ENCODE peak calls at places on chromosomes 1 and 21, in eight cellular contexts. One of them, this sample, is unnamed.

GRCh38 chr1:17099941-17100340 is 19.3 kb downstream of the PADI2 start:
- DNase-seq in NCI-H82: no peak
- DNase-seq in kidney glomerular epithelial cell: no peak
- DNase-seq in sciatic nerve: no peak
- DNase-seq in progenitor cell of endocrine pancreas: no peak
- DNase-seq in stimulated activated CD4-positive, alpha-beta T cell treated with anti-CD3 and anti-CD28 coated beads, TNF-alpha, amount 100 ng/mL, for 48 hours: no peak
- DNase-seq in mesenchymal stem cell: no peak
- DNase-seq in aorta: no peak
- DNase-seq in this sample: no peak

GRCh38 chr1:46547481-46548383 is 3.7 kb downstream of the KNCN start:
- DNase-seq in NCI-H82: peak
- DNase-seq in kidney glomerular epithelial cell: peak
- DNase-seq in sciatic nerve: no peak
- DNase-seq in progenitor cell of endocrine pancreas: no peak
- DNase-seq in stimulated activated CD4-positive, alpha-beta T cell treated with anti-CD3 and anti-CD28 coated beads, TNF-alpha, amount 100 ng/mL, for 48 hours: no peak
- DNase-seq in mesenchymal stem cell: peak
- DNase-seq in aorta: no peak
- DNase-seq in this sample: peak

GRCh38 chr1:110433803-110434202 is 17.1 kb upstream of the PROK1 start:
- DNase-seq in NCI-H82: peak
- DNase-seq in kidney glomerular epithelial cell: peak
- DNase-seq in sciatic nerve: no peak
- DNase-seq in progenitor cell of endocrine pancreas: peak
- DNase-seq in stimulated activated CD4-positive, alpha-beta T cell treated with anti-CD3 and anti-CD28 coated beads, TNF-alpha, amount 100 ng/mL, for 48 hours: no peak
- DNase-seq in mesenchymal stem cell: peak
- DNase-seq in aorta: peak
- DNase-seq in this sample: peak

GRCh38 chr1:109084563-109085517 is 5.7 kb upstream of the TMEM167B start:
- DNase-seq in NCI-H82: no peak
- DNase-seq in kidney glomerular epithelial cell: peak
- DNase-seq in sciatic nerve: no peak
- DNase-seq in progenitor cell of endocrine pancreas: no peak
- DNase-seq in stimulated activated CD4-positive, alpha-beta T cell treated with anti-CD3 and anti-CD28 coated beads, TNF-alpha, amount 100 ng/mL, for 48 hours: no peak
- DNase-seq in mesenchymal stem cell: peak
- DNase-seq in aorta: no peak
- DNase-seq in this sample: no peak

GRCh38 chr1:6743189-6744101 is 41.8 kb upstream of the CAMTA1 start:
- DNase-seq in NCI-H82: no peak
- DNase-seq in kidney glomerular epithelial cell: peak
- DNase-seq in sciatic nerve: peak
- DNase-seq in progenitor cell of endocrine pancreas: no peak
- DNase-seq in stimulated activated CD4-positive, alpha-beta T cell treated with anti-CD3 and anti-CD28 coated beads, TNF-alpha, amount 100 ng/mL, for 48 hours: no peak
- DNase-seq in mesenchymal stem cell: peak
- DNase-seq in aorta: peak
- DNase-seq in this sample: peak

GRCh38 chr1:12135612-12136011 is 31.2 kb upstream of the TNFRSF1B start:
- DNase-seq in NCI-H82: no peak
- DNase-seq in kidney glomerular epithelial cell: no peak
- DNase-seq in sciatic nerve: no peak
- DNase-seq in progenitor cell of endocrine pancreas: no peak
- DNase-seq in stimulated activated CD4-positive, alpha-beta T cell treated with anti-CD3 and anti-CD28 coated beads, TNF-alpha, amount 100 ng/mL, for 48 hours: no peak
- DNase-seq in mesenchymal stem cell: no peak
- DNase-seq in aorta: peak
- DNase-seq in this sample: no peak

GRCh38 chr1:241357366-241358305 is 631 bp upstream of the RGS7 start:
- DNase-seq in NCI-H82: peak
- DNase-seq in kidney glomerular epithelial cell: no peak
- DNase-seq in sciatic nerve: no peak
- DNase-seq in progenitor cell of endocrine pancreas: no peak
- DNase-seq in stimulated activated CD4-positive, alpha-beta T cell treated with anti-CD3 and anti-CD28 coated beads, TNF-alpha, amount 100 ng/mL, for 48 hours: no peak
- DNase-seq in mesenchymal stem cell: no peak
- DNase-seq in aorta: no peak
- DNase-seq in this sample: no peak

GRCh38 chr1:241269116-241269515 is 87.9 kb downstream of the RGS7 start:
- DNase-seq in NCI-H82: no peak
- DNase-seq in kidney glomerular epithelial cell: no peak
- DNase-seq in sciatic nerve: no peak
- DNase-seq in progenitor cell of endocrine pancreas: no peak
- DNase-seq in stimulated activated CD4-positive, alpha-beta T cell treated with anti-CD3 and anti-CD28 coated beads, TNF-alpha, amount 100 ng/mL, for 48 hours: no peak
- DNase-seq in mesenchymal stem cell: no peak
- DNase-seq in aorta: no peak
- DNase-seq in this sample: no peak

GRCh38 chr1:234782821-234783220 is 172.8 kb upstream of the IRF2BP2 start:
- DNase-seq in NCI-H82: peak
- DNase-seq in kidney glomerular epithelial cell: no peak
- DNase-seq in sciatic nerve: no peak
- DNase-seq in progenitor cell of endocrine pancreas: no peak
- DNase-seq in stimulated activated CD4-positive, alpha-beta T cell treated with anti-CD3 and anti-CD28 coated beads, TNF-alpha, amount 100 ng/mL, for 48 hours: no peak
- DNase-seq in mesenchymal stem cell: no peak
- DNase-seq in aorta: no peak
- DNase-seq in this sample: no peak

GRCh38 chr21:31124005-31124404 is 85.7 kb upstream of the KRTAP19-8 start:
- DNase-seq in NCI-H82: no peak
- DNase-seq in kidney glomerular epithelial cell: no peak
- DNase-seq in sciatic nerve: no peak
- DNase-seq in progenitor cell of endocrine pancreas: no peak
- DNase-seq in stimulated activated CD4-positive, alpha-beta T cell treated with anti-CD3 and anti-CD28 coated beads, TNF-alpha, amount 100 ng/mL, for 48 hours: no peak
- DNase-seq in mesenchymal stem cell: no peak
- DNase-seq in aorta: peak
- DNase-seq in this sample: peak

GRCh38 chr1:164707868-164708331 is 148.9 kb downstream of the PBX1 start:
- DNase-seq in NCI-H82: peak
- DNase-seq in kidney glomerular epithelial cell: no peak
- DNase-seq in sciatic nerve: no peak
- DNase-seq in progenitor cell of endocrine pancreas: no peak
- DNase-seq in stimulated activated CD4-positive, alpha-beta T cell treated with anti-CD3 and anti-CD28 coated beads, TNF-alpha, amount 100 ng/mL, for 48 hours: no peak
- DNase-seq in mesenchymal stem cell: peak
- DNase-seq in aorta: peak
- DNase-seq in this sample: no peak

GRCh38 chr21:39972471-39972870 is 105.2 kb downstream of the PCP4 start:
- DNase-seq in NCI-H82: no peak
- DNase-seq in kidney glomerular epithelial cell: no peak
- DNase-seq in sciatic nerve: no peak
- DNase-seq in progenitor cell of endocrine pancreas: no peak
- DNase-seq in stimulated activated CD4-positive, alpha-beta T cell treated with anti-CD3 and anti-CD28 coated beads, TNF-alpha, amount 100 ng/mL, for 48 hours: no peak
- DNase-seq in mesenchymal stem cell: no peak
- DNase-seq in aorta: no peak
- DNase-seq in this sample: no peak

GRCh38 chr1:33387512-33388079 is 43.3 kb downstream of the PHC2 start:
- DNase-seq in NCI-H82: no peak
- DNase-seq in kidney glomerular epithelial cell: no peak
- DNase-seq in sciatic nerve: no peak
- DNase-seq in progenitor cell of endocrine pancreas: no peak
- DNase-seq in stimulated activated CD4-positive, alpha-beta T cell treated with anti-CD3 and anti-CD28 coated beads, TNF-alpha, amount 100 ng/mL, for 48 hours: no peak
- DNase-seq in mesenchymal stem cell: peak
- DNase-seq in aorta: no peak
- DNase-seq in this sample: peak

GRCh38 chr1:209749660-209750059 is 6.2 kb upstream of the TRAF3IP3 start:
- DNase-seq in NCI-H82: peak
- DNase-seq in kidney glomerular epithelial cell: no peak
- DNase-seq in sciatic nerve: no peak
- DNase-seq in progenitor cell of endocrine pancreas: no peak
- DNase-seq in stimulated activated CD4-positive, alpha-beta T cell treated with anti-CD3 and anti-CD28 coated beads, TNF-alpha, amount 100 ng/mL, for 48 hours: no peak
- DNase-seq in mesenchymal stem cell: no peak
- DNase-seq in aorta: no peak
- DNase-seq in this sample: no peak

GRCh38 chr21:17848228-17848627 is 29.1 kb upstream of the C21orf91 start:
- DNase-seq in NCI-H82: no peak
- DNase-seq in kidney glomerular epithelial cell: peak
- DNase-seq in sciatic nerve: peak
- DNase-seq in progenitor cell of endocrine pancreas: no peak
- DNase-seq in stimulated activated CD4-positive, alpha-beta T cell treated with anti-CD3 and anti-CD28 coated beads, TNF-alpha, amount 100 ng/mL, for 48 hours: no peak
- DNase-seq in mesenchymal stem cell: peak
- DNase-seq in aorta: peak
- DNase-seq in this sample: no peak

GRCh38 chr1:93692001-93692400 is 10.4 kb upstream of the BCAR3 start:
- DNase-seq in NCI-H82: peak
- DNase-seq in kidney glomerular epithelial cell: no peak
- DNase-seq in sciatic nerve: no peak
- DNase-seq in progenitor cell of endocrine pancreas: no peak
- DNase-seq in stimulated activated CD4-positive, alpha-beta T cell treated with anti-CD3 and anti-CD28 coated beads, TNF-alpha, amount 100 ng/mL, for 48 hours: no peak
- DNase-seq in mesenchymal stem cell: no peak
- DNase-seq in aorta: no peak
- DNase-seq in this sample: peak

GRCh38 chr1:239718997-239719628 is 332.7 kb downstream of the CHRM3 start:
- DNase-seq in NCI-H82: peak
- DNase-seq in kidney glomerular epithelial cell: no peak
- DNase-seq in sciatic nerve: no peak
- DNase-seq in progenitor cell of endocrine pancreas: no peak
- DNase-seq in stimulated activated CD4-positive, alpha-beta T cell treated with anti-CD3 and anti-CD28 coated beads, TNF-alpha, amount 100 ng/mL, for 48 hours: no peak
- DNase-seq in mesenchymal stem cell: no peak
- DNase-seq in aorta: no peak
- DNase-seq in this sample: peak

GRCh38 chr1:6423321-6423999 is 1.1 kb upstream of the ESPN start:
- DNase-seq in NCI-H82: peak
- DNase-seq in kidney glomerular epithelial cell: peak
- DNase-seq in sciatic nerve: no peak
- DNase-seq in progenitor cell of endocrine pancreas: peak
- DNase-seq in stimulated activated CD4-positive, alpha-beta T cell treated with anti-CD3 and anti-CD28 coated beads, TNF-alpha, amount 100 ng/mL, for 48 hours: peak
- DNase-seq in mesenchymal stem cell: no peak
- DNase-seq in aorta: no peak
- DNase-seq in this sample: peak

GRCh38 chr1:179707406-179707805 is 35.7 kb upstream of the FAM163A start:
- DNase-seq in NCI-H82: no peak
- DNase-seq in kidney glomerular epithelial cell: no peak
- DNase-seq in sciatic nerve: no peak
- DNase-seq in progenitor cell of endocrine pancreas: no peak
- DNase-seq in stimulated activated CD4-positive, alpha-beta T cell treated with anti-CD3 and anti-CD28 coated beads, TNF-alpha, amount 100 ng/mL, for 48 hours: no peak
- DNase-seq in mesenchymal stem cell: no peak
- DNase-seq in aorta: no peak
- DNase-seq in this sample: no peak

GRCh38 chr1:225768662-225769426 is 8.8 kb upstream of the SRP9 start:
- DNase-seq in NCI-H82: peak
- DNase-seq in kidney glomerular epithelial cell: no peak
- DNase-seq in sciatic nerve: no peak
- DNase-seq in progenitor cell of endocrine pancreas: no peak
- DNase-seq in stimulated activated CD4-positive, alpha-beta T cell treated with anti-CD3 and anti-CD28 coated beads, TNF-alpha, amount 100 ng/mL, for 48 hours: no peak
- DNase-seq in mesenchymal stem cell: no peak
- DNase-seq in aorta: no peak
- DNase-seq in this sample: no peak

GRCh38 chr21:29254550-29254949 is 44.2 kb upstream of the BACH1 start:
- DNase-seq in NCI-H82: no peak
- DNase-seq in kidney glomerular epithelial cell: no peak
- DNase-seq in sciatic nerve: no peak
- DNase-seq in progenitor cell of endocrine pancreas: no peak
- DNase-seq in stimulated activated CD4-positive, alpha-beta T cell treated with anti-CD3 and anti-CD28 coated beads, TNF-alpha, amount 100 ng/mL, for 48 hours: no peak
- DNase-seq in mesenchymal stem cell: no peak
- DNase-seq in aorta: no peak
- DNase-seq in this sample: no peak

GRCh38 chr21:27040738-27041137 is 73.8 kb upstream of the ADAMTS5 start:
- DNase-seq in NCI-H82: no peak
- DNase-seq in kidney glomerular epithelial cell: no peak
- DNase-seq in sciatic nerve: no peak
- DNase-seq in progenitor cell of endocrine pancreas: no peak
- DNase-seq in stimulated activated CD4-positive, alpha-beta T cell treated with anti-CD3 and anti-CD28 coated beads, TNF-alpha, amount 100 ng/mL, for 48 hours: no peak
- DNase-seq in mesenchymal stem cell: no peak
- DNase-seq in aorta: no peak
- DNase-seq in this sample: no peak